ENCODE peak calls at places on chromosomes 1 and 21, in four cellular contexts. C is choroid plexus epithelial cell, B is fibroblast of lung, Q is heart right ventricle. Y is an unnamed sample.

GRCh38 chr1:38803647-38804046 is 55.9 kb downstream of the RRAGC start:
- DNase-seq in C (peak), B (peak), Q (no peak), Y (no peak)

GRCh38 chr1:94801919-94802546 is 18.1 kb upstream of the SLC44A3 start:
- DNase-seq in C (peak), B (peak), Q (peak), Y (peak)

GRCh38 chr21:41634858-41635257 is 126.9 kb upstream of the TMPRSS2 start:
- DNase-seq in B (peak), C (no peak), Q (no peak), Y (no peak)

GRCh38 chr1:46041974-46042373 is 90.5 kb downstream of the PIK3R3 start:
- DNase-seq in C (no peak), B (peak), Q (peak), Y (no peak)

GRCh38 chr1:53368314-53369033 is 40.6 kb upstream of the LRP8 start:
- DNase-seq in C (no peak), Q (peak), B (no peak), Y (no peak)

GRCh38 chr1:247373721-247374141 is 42.1 kb upstream of the ZNF496 start:
- DNase-seq in C (peak), B (peak), Q (peak), Y (peak)

GRCh38 chr21:42614811-42615342 is 38.5 kb upstream of the PDE9A start:
- DNase-seq in B (no peak), Q (no peak), C (no peak), Y (no peak)

GRCh38 chr1:14811573-14811972 is 213.1 kb downstream of the KAZN start:
- DNase-seq in B (no peak), C (no peak), Q (no peak), Y (no peak)

GRCh38 chr1:225746361-225747179 is 31.1 kb upstream of the SRP9 start:
- DNase-seq in C (peak), B (peak), Q (peak), Y (peak)

GRCh38 chr1:20721117-20722061 is 3.6 kb upstream of the KIF17 start:
- DNase-seq in B (no peak), Q (no peak), C (no peak), Y (no peak)

GRCh38 chr1:193031431-193031830 is 27.7 kb downstream of the UCHL5 start:
- DNase-seq in Q (no peak), B (peak), C (peak), Y (peak)

GRCh38 chr1:247269075-247269580 is 13.3 kb downstream of the VN1R5 start:
- DNase-seq in C (no peak), B (no peak), Q (no peak), Y (no peak)

GRCh38 chr1:226441629-226442028 is 33.7 kb upstream of the PARP1 start:
- DNase-seq in C (no peak), Q (no peak), B (no peak), Y (no peak)

GRCh38 chr1:9670085-9670484 is 18.6 kb downstream of the PIK3CD start:
- DNase-seq in C (no peak), Q (no peak), B (no peak), Y (no peak)

GRCh38 chr21:36150192-36150711 is 6.4 kb upstream of the DOP1B start:
- DNase-seq in C (peak), Q (peak), B (peak), Y (peak)

GRCh38 chr1:78236711-78237110 is 190.9 kb downstream of the GIPC2 start:
- DNase-seq in Q (no peak), B (peak), C (no peak), Y (no peak)

GRCh38 chr21:25054689-25055088 is 552.6 kb downstream of the MRPL39 start:
- DNase-seq in Q (no peak), C (no peak), B (no peak), Y (no peak)

GRCh38 chr1:43227138-43227836 is 42.5 kb upstream of the TMEM125 start:
- DNase-seq in Q (peak), B (peak), C (peak), Y (peak)

GRCh38 chr1:235954306-235955283 is 87.9 kb upstream of the LYST start:
- DNase-seq in C (no peak), B (peak), Q (no peak), Y (no peak)

GRCh38 chr1:181089017-181089776 is 697 bp downstream of the IER5 start:
- DNase-seq in B (peak), C (no peak), Q (no peak), Y (no peak)

GRCh38 chr1:220491891-220492290 is 36.0 kb upstream of the MARK1 start:
- DNase-seq in Q (no peak), B (no peak), C (no peak), Y (no peak)

GRCh38 chr1:23159963-23160877 is 8.4 kb downstream of the LUZP1 start:
- DNase-seq in C (no peak), B (no peak), Q (no peak), Y (no peak)

GRCh38 chr1:119713039-119713537 is 1.4 kb downstream of the PHGDH start:
- DNase-seq in C (peak), B (peak), Q (no peak), Y (no peak)

GRCh38 chr1:155893389-155894142 is 17.6 kb downstream of the RIT1 start:
- DNase-seq in Q (peak), B (peak), C (peak), Y (peak)

GRCh38 chr1:1431845-1432565 is 3.5 kb upstream of the VWA1 start:
- DNase-seq in Q (peak), B (no peak), C (peak), Y (no peak)

GRCh38 chr1:114154146-114154962 is 685 bp upstream of the SYT6 start:
- DNase-seq in B (peak), Q (no peak), C (peak), Y (no peak)

GRCh38 chr1:51915958-51916357 is 37.4 kb upstream of the NRDC start:
- DNase-seq in B (no peak), C (no peak), Q (no peak), Y (no peak)

GRCh38 chr1:10796029-10796944 is at the start of gene CASZ1:
- DNase-seq in C (peak), B (peak), Q (peak), Y (peak)

GRCh38 chr1:174791863-174792262 is 207.9 kb upstream of the CACYBP start:
- DNase-seq in C (peak), Q (no peak), B (no peak), Y (no peak)

GRCh38 chr1:54804471-54805132 is 3.5 kb upstream of the TTC22 start:
- DNase-seq in C (peak), B (no peak), Q (no peak), Y (no peak)

GRCh38 chr1:233168384-233168783 is 127.1 kb downstream of the PCNX2 start:
- DNase-seq in Q (no peak), B (no peak), C (no peak), Y (no peak)

GRCh38 chr1:21929951-21930615 is 7.0 kb downstream of the HSPG2 start:
- DNase-seq in Q (no peak), B (no peak), C (no peak), Y (no peak)

GRCh38 chr1:116921301-116921885 is 11.7 kb downstream of the PTGFRN start:
- DNase-seq in C (no peak), Q (no peak), B (no peak), Y (no peak)

GRCh38 chr1:237677979-237678378 is 212.7 kb downstream of the ZP4 start:
- DNase-seq in B (peak), C (peak), Q (no peak), Y (no peak)

GRCh38 chr1:227902641-227902990 is 45.1 kb downstream of the WNT9A start:
- DNase-seq in B (no peak), Q (no peak), C (no peak), Y (no peak)

GRCh38 chr1:89890085-89890754 is 69.4 kb downstream of the LRRC8D start:
- DNase-seq in C (peak), Q (no peak), B (peak), Y (peak)

Y was measured in lung microvascular endothelial cell.